ENCODE peak calls at places on chromosomes 13 and 19, in five cellular contexts. C is Kasumi-1; I is amniotic stem cell; R is activated CD8-positive, alpha-beta memory T cell treated with anti-CD3 and anti-CD28 coated beads for 4 hours; W is HAP-1. F is an unnamed sample.

GRCh38 chr13:48221301-48222190 is 11.5 kb upstream of the ITM2B start:
- DNase-seq in I (no peak), C (no peak), W (no peak), R (no peak), F (no peak)

GRCh38 chr13:40444241-40444640 is 222.2 kb downstream of the FOXO1 start:
- DNase-seq in R (no peak), C (no peak), W (no peak), I (no peak), F (no peak)

GRCh38 chr19:39546599-39546998 is 6.6 kb upstream of the EID2 start:
- DNase-seq in R (no peak), C (no peak), W (no peak), I (no peak), F (no peak)

GRCh38 chr13:46114599-46114998 is 9.8 kb upstream of the CPB2 start:
- DNase-seq in R (no peak), C (no peak), I (no peak), W (no peak), F (no peak)

GRCh38 chr19:47507031-47507430 is 7.8 kb downstream of the NAPA start:
- DNase-seq in W (no peak), I (no peak), C (no peak), R (no peak), F (peak)

GRCh38 chr19:7738023-7738422 is 6.1 kb upstream of the CLEC4G start:
- DNase-seq in R (no peak), C (no peak), I (no peak), W (no peak), F (no peak)

GRCh38 chr19:51531349-51532315 is at the start of gene SIGLEC6:
- DNase-seq in C (peak), R (no peak), W (no peak), I (no peak), F (no peak)

GRCh38 chr13:90776349-90776748 is 571.1 kb upstream of the MIR17HG start:
- DNase-seq in I (no peak), C (no peak), W (no peak), R (no peak), F (no peak)

F was measured in coronary artery.